ENCODE peak calls at places on chromosomes 5 and 9, in four cellular contexts. R is mammary epithelial cell, C is MM.1S, L is GM23248. S is an unnamed sample.
A peak's percentile ranks its signal among the peaks of the same experiment; 100 is the strongest.

GRCh38 chr9:124280176-124280691 is 22.5 kb downstream of the NEK6 start:
- DNase-seq in R (no peak), C (no peak), L (peak; percentile 80), S (peak; percentile 93)

GRCh38 chr9:4290427-4290837 is 9.4 kb downstream of the GLIS3 start:
- DNase-seq in R (no peak), C (no peak), L (no peak), S (no peak)

GRCh38 chr5:159497221-159497620 is 166.9 kb upstream of the IL12B start:
- DNase-seq in R (no peak), C (no peak), L (no peak), S (no peak)

GRCh38 chr5:54834121-54834842 is 151.1 kb downstream of the ESM1 start:
- DNase-seq in R (no peak), C (no peak), L (no peak), S (no peak)

GRCh38 chr5:21882363-21882762 is 970.8 kb downstream of the CDH12 start:
- DNase-seq in R (no peak), C (no peak), L (no peak), S (no peak)

GRCh38 chr5:134458234-134458633 is 46.6 kb upstream of the CDKN2AIPNL start:
- DNase-seq in R (peak; percentile 47), C (no peak), L (peak; percentile 85), S (peak; percentile 75)

GRCh38 chr9:124835026-124835501 is 18.2 kb upstream of the WDR38 start:
- DNase-seq in R (peak; percentile 86), C (no peak), L (peak; percentile 63), S (peak; percentile 78)

GRCh38 chr9:4362281-4362680 is 62.4 kb upstream of the GLIS3 start:
- DNase-seq in R (no peak), C (no peak), L (no peak), S (no peak)

GRCh38 chr5:116084891-116085715 is at the start of gene COMMD10:
- DNase-seq in R (peak; percentile 69), C (peak; percentile 67), L (peak; percentile 89), S (peak; percentile 90)

GRCh38 chr5:155897761-155898160 is 429.2 kb upstream of the SGCD start:
- DNase-seq in R (no peak), C (no peak), L (peak; percentile 89), S (no peak)

GRCh38 chr5:158816306-158816705 is 283.4 kb downstream of the EBF1 start:
- DNase-seq in R (no peak), C (no peak), L (no peak), S (no peak)

GRCh38 chr5:17180957-17181723 is 36.3 kb upstream of the BASP1 start:
- DNase-seq in R (peak; percentile 99), C (no peak), L (peak; percentile 98), S (peak; percentile 93)

GRCh38 chr9:29830815-29831214 is 2257.5 kb upstream of the C9orf72 start:
- DNase-seq in R (peak; percentile 37), C (no peak), L (peak; percentile 4), S (no peak)

GRCh38 chr9:121599872-121600585 is 51.4 kb upstream of the DAB2IP start:
- DNase-seq in R (no peak), C (no peak), L (peak; percentile 17), S (no peak)

GRCh38 chr9:128523199-128523925 is 18.8 kb downstream of the GLE1 start:
- DNase-seq in R (no peak), C (no peak), L (peak; percentile 58), S (peak; percentile 65)

GRCh38 chr9:2524601-2525000 is 97.0 kb upstream of the VLDLR start:
- DNase-seq in R (peak; percentile 66), C (no peak), L (no peak), S (peak; percentile 30)

GRCh38 chr9:127589955-127590370 is 22.1 kb upstream of the STXBP1 start:
- DNase-seq in R (peak; percentile 56), C (peak; percentile 48), L (peak; percentile 87), S (peak; percentile 82)

GRCh38 chr5:113232246-113232645 is 202.5 kb downstream of the TSSK1B start:
- DNase-seq in R (peak; percentile 76), C (no peak), L (peak; percentile 80), S (peak; percentile 70)
- H3K4me2 ChIP-seq in R (peak overlapping the region; percentile 72), C (no peak overlapping the region), L (peak overlapping the region; percentile 46), S (no peak overlapping the region)

GRCh38 chr9:77013186-77013931 is 6.1 kb upstream of the FOXB2 start:
- DNase-seq in R (no peak), C (no peak), L (no peak), S (no peak)

GRCh38 chr9:77015291-77016048 is 4.0 kb upstream of the FOXB2 start:
- DNase-seq in R (no peak), C (no peak), L (no peak), S (no peak)

GRCh38 chr9:77016111-77016525 is 3.3 kb upstream of the FOXB2 start:
- DNase-seq in R (no peak), C (no peak), L (no peak), S (no peak)

GRCh38 chr9:77013932-77014596 is 5.4 kb upstream of the FOXB2 start:
- DNase-seq in R (no peak), C (no peak), L (no peak), S (no peak)

DNA sequence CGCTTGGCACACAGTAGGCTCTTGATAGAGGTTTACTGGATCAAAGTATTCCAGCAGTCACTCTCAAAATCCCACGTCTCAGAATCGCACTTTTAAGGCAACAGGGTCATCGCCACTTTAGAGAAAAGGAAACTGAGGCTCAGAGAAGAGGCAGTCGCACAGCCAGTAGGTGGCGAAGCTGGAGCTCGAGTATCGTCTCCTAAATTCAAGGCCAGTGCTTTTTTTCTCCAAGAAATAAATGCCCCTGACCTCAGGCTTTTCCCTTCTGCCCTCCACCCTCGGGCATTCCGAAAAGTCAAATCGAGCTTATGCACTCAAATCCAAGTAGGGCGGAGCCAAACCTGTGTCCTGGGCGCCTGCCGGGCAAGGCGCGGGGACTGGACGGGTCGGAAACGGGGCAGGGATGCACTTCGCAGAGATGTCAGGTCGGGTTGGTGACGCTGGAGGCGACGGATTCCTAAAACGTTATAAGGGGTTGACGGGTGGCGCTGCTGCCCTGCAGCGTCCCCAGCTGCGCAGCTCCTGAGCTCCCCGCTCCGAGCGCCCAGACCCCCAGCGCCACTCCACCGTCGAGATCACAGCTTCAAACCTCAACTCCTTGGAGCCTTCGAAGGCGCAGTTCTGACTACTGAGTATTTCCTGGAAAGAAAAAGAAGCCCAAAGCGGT is 4.7 kb upstream of the FOXB2 start:
- DNase-seq in R (no peak), C (no peak), L (peak; percentile 26), S (no peak)
- TF ChIP-seq EZH2 in R (no peak), C (no peak), L (no peak), S (peak; percentile 0)

GRCh38 chr5:178429541-178430186 is 160.5 kb downstream of the COL23A1 start:
- DNase-seq in R (no peak), C (no peak), L (no peak), S (peak; percentile 6)
- H3K9me3 ChIP-seq in R (peaks cover 19% of the 10 kb centered on the region), C (no peaks in the 10 kb centered on the region), L (no peaks in the 10 kb centered on the region), S (no peaks in the 10 kb centered on the region)

DNA sequence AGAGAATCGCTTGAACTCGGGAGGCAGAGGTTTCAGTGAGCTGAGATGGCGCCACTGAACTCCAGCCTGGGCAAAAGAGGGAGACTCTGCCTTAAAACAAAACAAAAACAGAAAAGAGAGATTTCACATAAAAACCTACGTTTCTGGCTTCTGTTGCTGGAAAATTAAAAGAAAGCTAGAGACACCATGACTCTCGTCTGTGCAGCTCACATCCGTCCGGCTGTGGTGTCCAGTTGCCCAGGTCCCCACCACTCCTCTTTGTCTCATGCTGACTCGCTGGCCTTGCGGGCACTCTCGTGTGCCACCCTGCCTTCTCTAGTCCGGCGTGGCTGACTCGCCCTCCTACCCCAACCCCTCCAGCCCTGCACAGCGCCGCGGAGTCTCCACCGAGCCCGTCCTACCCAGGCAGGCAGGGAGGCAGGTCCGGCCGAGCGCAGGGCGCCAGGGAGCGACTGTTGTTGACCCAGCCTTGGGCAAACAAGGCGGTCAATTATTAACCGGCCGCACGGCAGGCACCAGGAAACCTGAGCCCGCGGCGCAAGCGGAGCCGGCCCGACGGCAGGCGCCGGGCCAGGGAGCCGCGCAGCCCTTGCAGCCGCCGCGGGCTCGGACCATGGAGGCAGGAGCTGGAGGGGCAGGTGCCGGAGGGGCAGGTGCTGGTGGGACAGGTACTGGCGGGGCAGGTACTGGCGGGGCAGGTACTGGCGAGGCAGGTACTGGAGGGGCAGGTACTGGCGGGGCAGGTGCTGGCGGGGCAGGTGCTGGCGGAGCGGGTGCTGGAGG is at the start of gene PRRT1B:
- DNase-seq in R (no peak), C (no peak), L (peak; percentile 13), S (no peak)
- H3K4me2 ChIP-seq in R (no peak within 1 kb of the TSS), C (no peak within 1 kb of the TSS), L (no peak within 1 kb of the TSS), S (no peak within 1 kb of the TSS)

GRCh38 chr9:136192289-136193126 is 12.4 kb downstream of the LHX3 start:
- DNase-seq in R (no peak), C (no peak), L (peak; percentile 32), S (peak; percentile 48)

GRCh38 chr9:136191549-136192286 is 13.2 kb downstream of the LHX3 start:
- DNase-seq in R (no peak), C (no peak), L (no peak), S (no peak)

GRCh38 chr9:136193127-136193890 is 11.6 kb downstream of the LHX3 start:
- DNase-seq in R (no peak), C (no peak), L (no peak), S (no peak)

GRCh38 chr9:136194540-136194939 is 10.4 kb downstream of the LHX3 start:
- DNase-seq in R (no peak), C (no peak), L (no peak), S (no peak)

DNA sequence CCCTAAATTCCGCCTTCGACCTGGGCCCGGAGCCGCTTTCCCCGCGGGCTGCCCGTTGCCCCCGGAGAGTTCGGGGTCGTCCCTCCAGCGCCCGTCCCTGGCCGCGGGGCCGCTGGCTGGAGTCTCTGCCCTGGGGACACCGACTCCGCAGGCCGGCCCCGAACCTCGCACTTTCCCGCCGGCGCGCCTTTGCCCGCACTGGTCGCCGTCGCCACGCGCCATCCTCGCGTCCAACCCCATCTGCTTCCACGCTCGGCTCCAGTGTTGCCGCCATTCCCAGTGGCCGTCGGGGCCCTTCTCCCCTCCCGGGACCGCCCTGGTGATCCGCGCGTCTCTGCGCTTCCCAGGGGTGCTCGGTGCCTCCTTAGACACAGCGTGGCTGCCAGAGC is 11.0 kb downstream of the LHX3 start:
- DNase-seq in R (no peak), C (no peak), L (no peak), S (no peak)
- TF ChIP-seq EZH2 in R (no peak), C (no peak), L (no peak), S (peak; percentile 49)

GRCh38 chr5:1783214-1783551 is 16.5 kb downstream of the MRPL36 start:
- DNase-seq in R (no peak), C (no peak), L (no peak), S (peak; percentile 36)
- H3K9me3 ChIP-seq in R (no peaks in the 10 kb centered on the region), C (no peaks in the 10 kb centered on the region), L (no peaks in the 10 kb centered on the region), S (no peaks in the 10 kb centered on the region)